ENCODE peak calls at places on chromosomes 7 and 10, in six cellular contexts. W is bronchial epithelial cell, Q is lower leg skin, A is NCI-H1048, K is ureter, D is amniotic stem cell. R is an unnamed sample.

GRCh38 chr7:40403664-40404476 is 269.1 kb downstream of the SUGCT start:
- DNase-seq in W (no peak), Q (no peak), A (no peak), K (no peak), D (no peak), R (no peak)

GRCh38 chr10:74213571-74214162 is 62.6 kb downstream of the ADK start:
- DNase-seq in W (peak; percentile 57), Q (no peak), A (no peak), K (no peak), D (no peak), R (peak; percentile 55)

GRCh38 chr7:28316489-28316888 is 95.8 kb upstream of the CREB5 start:
- DNase-seq in W (peak; percentile 32), Q (no peak), A (no peak), K (no peak), D (peak; percentile 20), R (no peak)

GRCh38 chr7:66790219-66790618 is 49.7 kb downstream of the RABGEF1 start:
- DNase-seq in W (no peak), Q (no peak), A (no peak), K (no peak), D (no peak), R (no peak)

GRCh38 chr10:26361351-26361750 is 76.8 kb upstream of the APBB1IP start:
- DNase-seq in W (no peak), Q (no peak), A (no peak), K (no peak), D (no peak), R (no peak)

GRCh38 chr7:48875300-48875916 is 48.9 kb upstream of the CDC14C start:
- DNase-seq in W (peak; percentile 52), Q (no peak), A (peak; percentile 13), K (no peak), D (no peak), R (peak; percentile 53)

GRCh38 chr10:58280485-58280884 is 11.5 kb downstream of the CISD1 start:
- DNase-seq in W (no peak), Q (no peak), A (no peak), K (no peak), D (no peak), R (no peak)

GRCh38 chr10:16777473-16778370 is 39.5 kb downstream of the RSU1 start:
- DNase-seq in W (peak; percentile 42), Q (no peak), A (no peak), K (no peak), D (peak; percentile 27), R (peak; percentile 42)

GRCh38 chr10:66924674-66925345 is 1.0 kb upstream of the LRRTM3 start:
- DNase-seq in W (peak; percentile 21), Q (no peak), A (no peak), K (no peak), D (no peak), R (no peak)

GRCh38 chr10:107914450-107915276 is 750.2 kb upstream of the SORCS1 start:
- DNase-seq in W (no peak), Q (no peak), A (no peak), K (no peak), D (no peak), R (no peak)

GRCh38 chr7:44961844-44962482 is 16.9 kb downstream of the MYO1G start:
- DNase-seq in W (no peak), Q (peak; percentile 86), A (no peak), K (no peak), D (no peak), R (no peak)

GRCh38 chr10:79382491-79382941 is 35.2 kb downstream of the PPIF start:
- DNase-seq in W (no peak), Q (peak; percentile 87), A (no peak), K (peak; percentile 51), D (no peak), R (no peak)

GRCh38 chr10:15168296-15168780 is at the start of gene NMT2:
- DNase-seq in W (peak; percentile 53), Q (peak; percentile 96), A (peak; percentile 75), K (peak; percentile 90), D (peak; percentile 84), R (peak; percentile 77)

GRCh38 chr7:130875265-130875741 is 141.3 kb upstream of the KLF14 start:
- DNase-seq in W (no peak), Q (no peak), A (no peak), K (no peak), D (no peak), R (peak; percentile 76)

GRCh38 chr10:42962120-42962901 is 114.6 kb upstream of the RET start:
- DNase-seq in W (no peak), Q (peak; percentile 76), A (no peak), K (peak; percentile 42), D (no peak), R (no peak)

GRCh38 chr10:99854860-99855259 is 72.4 kb downstream of the ABCC2 start:
- DNase-seq in W (peak; percentile 49), Q (no peak), A (no peak), K (no peak), D (no peak), R (no peak)

GRCh38 chr10:62071846-62072281 is 170.4 kb downstream of the ARID5B start:
- DNase-seq in W (no peak), Q (no peak), A (no peak), K (no peak), D (no peak), R (no peak)

GRCh38 chr10:31659665-31660064 is 269.0 kb downstream of the ARHGAP12 start:
- DNase-seq in W (no peak), Q (no peak), A (no peak), K (no peak), D (no peak), R (no peak)

GRCh38 chr7:128164955-128165670 is 76.0 kb upstream of the LEP start:
- DNase-seq in W (no peak), Q (peak; percentile 54), A (no peak), K (no peak), D (no peak), R (no peak)

GRCh38 chr10:62020362-62020730 is 118.8 kb downstream of the ARID5B start:
- DNase-seq in W (no peak), Q (no peak), A (peak; percentile 18), K (no peak), D (no peak), R (no peak)

GRCh38 chr7:130595986-130596385 is 72.6 kb downstream of the COPG2 start:
- DNase-seq in W (no peak), Q (no peak), A (no peak), K (no peak), D (no peak), R (no peak)

GRCh38 chr7:77348371-77348813 is 67.8 kb downstream of the GSAP start:
- DNase-seq in W (peak; percentile 62), Q (no peak), A (no peak), K (no peak), D (peak; percentile 15), R (peak; percentile 46)